ENCODE peak calls at places on chromosomes 16 and 17, in eight cellular contexts. K, L, U, P, R, A, I and C are unnamed samples.

GRCh38 chr17:73465130-73465529 is 153.3 kb upstream of the CDC42EP4 start:
- DNase-seq in R (no peak), K (no peak), I (no peak), P (no peak), U (no peak), A (no peak), L (no peak), C (no peak)

GRCh38 chr17:51256101-51256500 is 3.7 kb downstream of the MBTD1 start:
- DNase-seq in L (no peak), A (no peak), R (no peak), P (no peak), K (no peak), I (no peak), U (no peak), C (no peak)

GRCh38 chr16:57755061-57755684 is 19.6 kb downstream of the KATNB1 start:
- DNase-seq in R (peak), P (no peak), L (no peak), A (no peak), U (no peak), K (no peak), I (no peak), C (no peak)

GRCh38 chr17:2412561-2413021 is 11.7 kb upstream of the MNT start:
- DNase-seq in I (no peak), A (no peak), U (no peak), L (no peak), P (no peak), R (no peak), K (peak), C (peak)

GRCh38 chr16:24346734-24347133 is 90.6 kb downstream of the CACNG3 start:
- DNase-seq in P (no peak), I (no peak), L (no peak), R (no peak), A (no peak), U (no peak), K (no peak), C (no peak)

GRCh38 chr17:7308625-7309433 is 1.4 kb downstream of the EIF5A start:
- DNase-seq in R (peak), I (peak), U (peak), A (peak), P (peak), L (no peak), K (peak), C (peak)

GRCh38 chr16:55871411-55872038 is 3.6 kb downstream of the CES5A start:
- DNase-seq in U (no peak), L (no peak), R (no peak), P (no peak), K (no peak), A (no peak), I (no peak), C (no peak)

GRCh38 chr17:29640413-29640812 is 17.7 kb upstream of the CORO6 start:
- DNase-seq in R (no peak), P (peak), K (peak), U (no peak), A (no peak), I (no peak), L (no peak), C (peak)

GRCh38 chr17:78820841-78821240 is 19.8 kb downstream of the USP36 start:
- DNase-seq in A (no peak), L (no peak), U (no peak), I (peak), R (no peak), K (no peak), P (no peak), C (no peak)

GRCh38 chr17:40873801-40874200 is 6.8 kb upstream of the KRT12 start:
- DNase-seq in U (no peak), R (no peak), L (no peak), I (no peak), P (no peak), K (no peak), A (no peak), C (no peak)

GRCh38 chr17:76026714-76027158 is 370 bp downstream of the EVPL start:
- DNase-seq in K (no peak), R (no peak), L (no peak), P (peak), I (no peak), A (no peak), U (peak), C (no peak)
- TF ChIP-seq CTCF in K (no peak), R (no peak), L (no peak), P (peak), I (no peak), A (no peak), U (no peak), C (no peak)

DNA sequence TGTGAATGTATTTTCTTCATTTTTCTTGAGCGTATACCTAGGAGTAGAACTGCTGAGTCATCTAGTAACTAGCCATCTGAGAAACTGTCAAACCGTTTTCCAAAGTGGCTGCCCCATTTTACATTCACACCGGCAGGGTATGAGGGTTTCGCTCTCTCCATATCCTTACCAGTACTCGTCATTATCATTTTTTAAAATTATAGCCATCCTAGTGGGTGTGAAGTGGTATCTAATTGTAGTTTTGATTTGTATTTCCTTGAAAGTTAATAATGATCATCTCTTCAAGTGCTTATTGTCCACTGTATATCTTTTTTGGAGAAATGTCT is 6.0 kb downstream of the RNF157 start:
- DNase-seq in P (no peak), R (no peak), A (no peak), U (no peak), L (no peak), K (no peak), I (no peak), C (no peak)
- TF ChIP-seq CTCF in P (no peak), R (no peak), A (no peak), U (no peak), L (no peak), K (no peak), I (no peak), C (no peak)

GRCh38 chr16:85002643-85003042 is 8.7 kb downstream of the ZDHHC7 start:
- DNase-seq in R (peak), I (no peak), K (no peak), P (no peak), U (no peak), L (no peak), A (no peak), C (peak)

GRCh38 chr16:85003723-85004586 is 7.4 kb downstream of the ZDHHC7 start:
- DNase-seq in R (no peak), U (no peak), I (no peak), P (no peak), L (no peak), K (peak), A (no peak), C (no peak)

GRCh38 chr16:85002099-85002541 is 9.2 kb downstream of the ZDHHC7 start:
- DNase-seq in A (no peak), L (no peak), I (no peak), P (no peak), R (no peak), K (no peak), U (no peak), C (no peak)

GRCh38 chr16:85004587-85005205 is 6.6 kb downstream of the ZDHHC7 start:
- DNase-seq in K (peak), I (no peak), L (peak), U (peak), R (no peak), A (peak), P (peak), C (peak)

GRCh38 chr16:85003076-85003475 is 8.3 kb downstream of the ZDHHC7 start:
- DNase-seq in P (no peak), U (no peak), R (no peak), L (no peak), K (no peak), A (no peak), I (no peak), C (no peak)
- TF ChIP-seq CTCF in P (no peak), U (no peak), R (no peak), L (no peak), K (no peak), A (no peak), I (no peak), C (no peak)

DNA sequence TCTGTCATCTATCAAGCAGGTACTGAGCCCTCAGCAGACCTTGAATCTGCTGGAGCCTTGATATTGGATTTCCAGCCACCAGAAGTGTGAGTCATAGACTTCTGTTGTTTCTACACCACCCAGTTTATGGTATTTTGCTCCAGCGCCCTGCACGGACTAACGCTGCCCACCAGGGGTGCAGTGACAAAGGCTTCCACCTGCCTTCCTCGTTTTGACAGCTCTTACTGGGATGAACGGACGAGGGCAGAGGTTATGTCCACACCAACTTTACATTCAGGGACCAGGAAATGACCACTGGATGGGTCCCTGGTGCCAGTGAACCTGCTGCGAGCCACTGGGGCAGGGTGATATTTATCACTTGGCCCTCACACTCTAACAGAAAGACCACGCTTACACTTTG is 66.6 kb upstream of the CBX4 start:
- DNase-seq in U (no peak), P (no peak), I (no peak), L (no peak), A (no peak), K (no peak), R (no peak), C (no peak)
- TF ChIP-seq CTCF in U (no peak), P (no peak), I (no peak), L (no peak), A (no peak), K (no peak), R (no peak), C (peak)

GRCh38 chr17:69058165-69058564 is 2.6 kb downstream of the ABCA9 start:
- DNase-seq in P (no peak), I (no peak), L (no peak), K (no peak), U (no peak), A (no peak), R (no peak), C (no peak)
- TF ChIP-seq CTCF in P (peak), I (no peak), L (no peak), K (peak), U (no peak), A (no peak), R (no peak), C (peak)

DNA sequence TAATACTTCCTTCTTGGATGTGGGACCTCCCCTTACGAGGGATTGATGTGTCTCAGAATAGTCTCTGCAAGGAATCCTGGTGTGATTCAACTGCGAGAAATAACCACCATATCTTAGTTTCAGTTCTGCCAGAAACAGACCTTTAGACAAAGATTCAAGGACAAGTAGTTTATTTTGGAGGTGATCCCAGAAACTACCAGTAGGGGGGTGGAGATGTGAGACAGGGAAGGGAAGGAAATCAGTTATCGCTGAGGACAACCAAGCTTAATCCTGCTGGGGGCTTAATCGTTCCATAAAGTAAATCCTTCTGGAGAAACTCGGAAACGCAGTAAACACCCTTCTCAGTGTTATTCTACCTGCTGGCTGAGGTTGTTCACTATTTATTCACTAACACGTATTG is 5.0 kb upstream of the SDR42E1 start:
- DNase-seq in K (peak), R (no peak), L (peak), I (no peak), A (no peak), P (peak), U (no peak), C (peak)
- TF ChIP-seq CTCF in K (peak), R (peak), L (peak), I (no peak), A (peak), P (peak), U (no peak), C (peak)

DNA sequence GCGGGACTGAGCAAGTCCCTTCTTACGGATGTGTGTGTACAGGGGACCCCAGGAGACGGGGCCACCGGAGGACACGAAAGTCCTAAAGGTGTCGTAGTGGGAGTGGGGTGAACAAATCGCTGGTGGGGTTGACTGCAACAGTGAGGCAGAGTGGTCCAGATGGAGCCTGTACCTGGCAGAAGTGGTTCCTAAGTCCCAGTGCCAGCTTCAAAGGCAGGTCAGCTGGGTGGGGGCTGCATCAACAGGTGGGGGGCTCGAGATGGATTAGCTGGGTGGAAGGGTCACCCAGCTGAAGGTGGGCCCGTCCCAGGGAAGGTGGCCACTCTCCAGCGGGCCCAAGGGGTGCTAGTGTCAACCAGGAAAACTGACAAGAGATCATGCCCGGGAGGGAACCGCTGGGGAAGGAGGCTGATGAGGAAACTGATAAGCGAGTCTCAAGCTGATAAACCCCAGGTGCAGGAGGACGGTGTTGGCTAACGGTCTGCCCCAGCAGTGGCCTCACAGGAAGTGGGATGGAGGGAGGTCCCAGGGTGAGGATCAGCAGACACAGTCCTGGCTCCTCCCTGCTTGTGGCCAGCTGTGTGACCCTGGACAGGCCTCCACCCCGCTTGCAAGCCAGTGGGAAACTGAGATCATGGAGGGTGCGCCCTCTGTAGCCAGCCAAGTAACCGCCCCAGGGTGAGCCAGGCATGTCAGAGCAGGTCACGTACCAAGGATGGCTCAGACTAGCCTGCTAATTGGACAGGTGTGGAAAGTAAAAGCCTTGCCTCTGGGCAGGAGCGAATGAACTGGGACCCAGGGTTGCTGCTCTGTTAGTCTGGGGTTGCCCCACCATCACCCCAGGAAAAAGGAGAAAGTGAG is 1.0 kb downstream of the ORAI3 start:
- DNase-seq in A (peak), L (peak), I (peak), R (peak), K (peak), P (peak), U (peak), C (peak)
- TF ChIP-seq CTCF in A (no peak), L (peak), I (no peak), R (no peak), K (no peak), P (peak), U (no peak), C (peak)

GRCh38 chr17:4744999-4745969 is 5.6 kb upstream of the CXCL16 start:
- DNase-seq in P (no peak), U (no peak), R (no peak), A (no peak), K (no peak), L (no peak), I (no peak), C (no peak)
- TF ChIP-seq CTCF in P (no peak), U (no peak), R (no peak), A (no peak), K (no peak), L (no peak), I (no peak), C (no peak)

GRCh38 chr16:16167927-16168326 is 55.4 kb downstream of the ABCC6 start:
- DNase-seq in P (no peak), R (no peak), A (no peak), K (no peak), U (no peak), L (no peak), I (no peak), C (no peak)
- TF ChIP-seq CTCF in P (no peak), R (no peak), A (no peak), K (no peak), U (no peak), L (no peak), I (no peak), C (no peak)

DNA sequence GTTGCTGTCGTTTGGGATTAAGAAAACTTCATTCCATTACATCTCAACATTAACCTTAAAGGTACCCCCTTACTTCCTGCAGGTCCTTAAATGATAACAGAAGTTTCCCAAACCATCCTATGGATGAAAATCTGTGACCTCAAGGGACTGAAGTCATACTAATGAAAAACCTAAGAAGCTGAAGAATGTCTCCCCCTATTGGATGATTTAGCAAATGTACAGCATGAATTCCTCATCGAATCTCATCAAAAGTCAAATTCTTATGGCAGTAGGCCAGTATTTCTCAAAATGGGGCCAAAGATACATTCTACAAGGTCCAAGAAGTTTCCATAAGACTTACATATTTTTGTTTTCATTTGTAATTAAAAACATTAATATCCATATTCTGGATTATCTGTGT is 13.5 kb downstream of the SCO1 start:
- DNase-seq in I (no peak), U (no peak), R (no peak), K (peak), L (no peak), A (no peak), P (peak), C (peak)
- TF ChIP-seq CTCF in I (no peak), U (no peak), R (no peak), K (peak), L (peak), A (no peak), P (peak), C (peak)